ENCODE peak calls at places on chromosomes 11 and 22, in six cellular contexts. Y is lung, S is colonic mucosa, W is PC-9, A is BJ, Z is mammary epithelial cell. L is an unnamed sample.

GRCh38 chr22:24169439-24170058 is 11.7 kb upstream of the SUSD2 start:
- DNase-seq in Y (no peak), S (no peak), W (no peak), A (no peak), Z (no peak), L (no peak)

GRCh38 chr22:19109198-19110063 is 12.8 kb downstream of the DGCR2 start:
- DNase-seq in Y (peak; percentile 69), S (no peak), W (no peak), A (no peak), Z (peak; percentile 88), L (peak; percentile 92)

GRCh38 chr11:64267207-64267945 is 16.0 kb downstream of the PLCB3 start:
- DNase-seq in Y (no peak), S (peak; percentile 60), W (peak; percentile 89), A (no peak), Z (no peak), L (no peak)

GRCh38 chr22:35510481-35510934 is 30.1 kb upstream of the RASD2 start:
- DNase-seq in Y (no peak), S (no peak), W (no peak), A (no peak), Z (no peak), L (peak; percentile 41)

GRCh38 chr11:116946414-116946813 is 109.0 kb upstream of the APOA1 start:
- DNase-seq in Y (no peak), S (no peak), W (no peak), A (no peak), Z (peak; percentile 24), L (no peak)

GRCh38 chr11:130675917-130676316 is 227.5 kb downstream of the ADAMTS15 start:
- DNase-seq in Y (no peak), S (no peak), W (no peak), A (no peak), Z (no peak), L (no peak)

GRCh38 chr11:46332568-46333128 is 14.6 kb upstream of the DGKZ start:
- DNase-seq in Y (no peak), S (no peak), W (no peak), A (no peak), Z (no peak), L (no peak)

GRCh38 chr11:111427471-111427912 is 48.4 kb upstream of the POU2AF1 start:
- DNase-seq in Y (no peak), S (peak; percentile 58), W (peak; percentile 57), A (no peak), Z (peak; percentile 25), L (peak; percentile 27)

GRCh38 chr11:8234910-8235309 is 28.8 kb downstream of the LMO1 start:
- DNase-seq in Y (no peak), S (no peak), W (no peak), A (no peak), Z (no peak), L (no peak)

GRCh38 chr11:79077684-79078379 is 363.0 kb downstream of the TENM4 start:
- DNase-seq in Y (no peak), S (no peak), W (no peak), A (no peak), Z (no peak), L (no peak)

GRCh38 chr11:113574171-113574570 is 99.0 kb upstream of the DRD2 start:
- DNase-seq in Y (no peak), S (no peak), W (no peak), A (no peak), Z (no peak), L (no peak)

GRCh38 chr11:17652556-17652955 is 66.8 kb upstream of the MYOD1 start:
- DNase-seq in Y (no peak), S (no peak), W (no peak), A (no peak), Z (no peak), L (no peak)

GRCh38 chr11:111878385-111878765 is 590 bp downstream of the FDXACB1 start:
- DNase-seq in Y (no peak), S (no peak), W (no peak), A (no peak), Z (no peak), L (peak; percentile 54)

GRCh38 chr11:65777821-65778361 is 2.9 kb downstream of the AP5B1 start:
- DNase-seq in Y (no peak), S (peak; percentile 16), W (no peak), A (no peak), Z (no peak), L (no peak)

GRCh38 chr11:87022254-87022653 is 15.5 kb upstream of the TMEM135 start:
- DNase-seq in Y (no peak), S (no peak), W (no peak), A (no peak), Z (no peak), L (no peak)

GRCh38 chr22:27844656-27845602 is 43.4 kb upstream of the MN1 start:
- DNase-seq in Y (no peak), S (no peak), W (no peak), A (no peak), Z (no peak), L (no peak)

GRCh38 chr11:119024430-119025098 is 6.0 kb downstream of the TRAPPC4 start:
- DNase-seq in Y (no peak), S (no peak), W (no peak), A (no peak), Z (no peak), L (no peak)

GRCh38 chr11:130710442-130711101 is 205.7 kb downstream of the SNX19 start:
- DNase-seq in Y (no peak), S (no peak), W (no peak), A (no peak), Z (no peak), L (no peak)

GRCh38 chr22:40376149-40376548 is 5.8 kb downstream of the SGSM3 start:
- DNase-seq in Y (peak; percentile 65), S (no peak), W (no peak), A (no peak), Z (no peak), L (no peak)

GRCh38 chr11:116255234-116255953 is 517.4 kb downstream of the BUD13 start:
- DNase-seq in Y (no peak), S (no peak), W (no peak), A (no peak), Z (no peak), L (no peak)

GRCh38 chr11:33545941-33546340 is 154.7 kb downstream of the C11orf91 start:
- DNase-seq in Y (no peak), S (no peak), W (no peak), A (peak; percentile 41), Z (no peak), L (peak; percentile 39)

GRCh38 chr11:82718307-82718706 is 15.4 kb downstream of the FAM181B start:
- DNase-seq in Y (no peak), S (no peak), W (peak; percentile 32), A (peak; percentile 6), Z (peak; percentile 54), L (peak; percentile 57)

DNA sequence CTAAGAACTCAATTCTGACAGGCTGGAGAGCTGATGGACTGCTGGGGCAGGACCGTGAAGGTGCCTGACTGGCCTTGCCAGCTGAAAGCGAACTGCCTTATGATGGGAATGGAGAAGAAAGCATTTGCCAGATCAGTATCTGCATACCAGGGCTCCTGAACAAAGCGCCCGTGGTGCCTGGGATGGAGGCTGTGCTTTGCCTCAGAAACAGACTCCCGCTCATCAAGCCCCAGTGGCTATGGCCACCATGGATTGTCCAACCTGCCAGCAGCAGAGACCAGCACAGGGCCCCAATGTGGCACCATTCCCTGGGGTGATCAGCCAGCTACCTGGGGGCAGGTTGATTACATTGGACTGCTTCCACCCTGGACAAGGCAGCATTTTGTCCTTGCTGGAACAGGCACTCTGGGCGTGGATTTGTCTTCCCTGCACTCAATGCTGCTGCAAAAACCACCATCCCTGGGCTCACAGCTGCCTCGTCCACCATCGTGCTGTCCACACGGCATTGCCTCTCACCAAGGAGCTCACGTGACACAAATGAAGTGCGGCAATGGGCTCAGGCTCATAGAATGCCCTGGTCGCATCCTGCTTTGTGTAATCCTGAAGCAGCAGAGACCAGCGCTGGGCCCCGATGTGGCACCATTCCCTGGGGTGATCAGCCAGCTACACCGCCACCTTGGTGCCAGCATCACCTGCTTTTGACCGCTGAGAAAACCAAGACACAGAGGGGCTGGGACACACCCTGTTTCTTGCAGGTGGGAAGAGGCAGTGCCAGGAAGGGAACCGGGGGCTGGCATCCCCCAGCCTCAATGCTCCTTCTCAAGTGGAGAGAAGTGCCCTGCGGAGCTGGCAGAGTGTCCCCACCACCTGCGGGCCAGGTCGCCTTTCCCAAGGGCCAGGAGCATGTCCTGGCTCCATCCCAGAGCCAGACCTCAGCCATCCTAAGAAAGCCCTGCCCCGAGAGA is 1367.5 kb downstream of the BRD1 start:
- DNase-seq in Y (no peak), S (no peak), W (no peak), A (no peak), Z (no peak), L (no peak)
- TF ChIP-seq CTCF in Y (no peak), S (no peak), W (no peak), A (no peak), Z (no peak), L (no peak)

GRCh38 chr11:97140885-97141494 is 751.2 kb downstream of the JRKL start:
- DNase-seq in Y (no peak), S (no peak), W (no peak), A (no peak), Z (peak; percentile 16), L (peak; percentile 53)
- TF ChIP-seq CTCF in Y (no peak), S (peak; percentile 44), W (peak; percentile 87), A (peak; percentile 16), Z (peak; percentile 63), L (peak; percentile 73)

DNA sequence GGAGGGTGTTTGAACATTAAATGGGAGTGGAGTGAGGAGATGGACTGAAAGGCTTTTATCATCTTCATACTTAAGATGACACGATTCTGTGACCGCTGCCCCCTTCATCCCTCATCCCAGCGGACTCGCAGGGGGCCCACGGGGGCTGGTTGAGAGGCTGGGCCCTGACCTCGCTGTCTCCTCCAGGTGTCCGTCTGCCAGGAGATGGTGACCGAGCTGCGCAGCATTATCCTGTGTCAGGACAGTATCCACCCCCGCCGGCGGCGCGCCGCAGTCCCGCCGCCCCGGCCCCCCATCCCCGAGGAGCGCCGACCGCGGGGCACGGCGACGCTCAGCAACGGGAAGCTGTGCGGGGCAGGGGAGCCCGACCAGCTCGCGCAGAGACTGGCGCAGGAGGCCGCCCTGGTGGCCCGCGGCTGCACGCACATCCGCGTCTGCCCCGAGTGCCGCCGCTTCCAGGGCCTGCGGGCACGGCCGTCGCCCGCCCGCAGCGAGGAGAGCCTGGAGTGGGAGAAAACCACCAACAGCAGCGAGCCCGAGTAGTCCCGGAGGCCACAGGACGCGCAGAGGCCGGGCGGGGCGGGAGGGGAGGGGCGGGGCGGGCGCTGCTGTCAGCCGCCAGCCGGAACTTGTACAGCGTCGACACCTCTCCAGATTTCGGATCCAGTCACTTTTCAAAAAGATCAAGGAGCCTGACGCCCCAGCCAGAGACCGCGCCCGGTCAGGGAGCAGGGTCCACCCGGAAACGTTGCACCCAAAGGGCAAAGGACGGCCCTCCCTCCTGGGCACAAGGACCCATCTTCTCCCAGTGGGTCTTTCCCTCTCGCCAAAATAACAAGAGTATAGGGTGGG is 38.0 kb upstream of the TBCEL start:
- DNase-seq in Y (peak; percentile 54), S (peak; percentile 38), W (peak; percentile 10), A (no peak), Z (peak; percentile 34), L (peak; percentile 46)
- TF ChIP-seq CTCF in Y (no peak), S (no peak), W (no peak), A (no peak), Z (no peak), L (no peak)

GRCh38 chr22:45254789-45255261 is 14.1 kb upstream of the KIAA0930 start:
- DNase-seq in Y (no peak), S (no peak), W (no peak), A (no peak), Z (no peak), L (no peak)

GRCh38 chr22:45253039-45253641 is 12.4 kb upstream of the KIAA0930 start:
- DNase-seq in Y (no peak), S (no peak), W (no peak), A (no peak), Z (no peak), L (no peak)

GRCh38 chr22:45254388-45254787 is 13.7 kb upstream of the KIAA0930 start:
- DNase-seq in Y (no peak), S (no peak), W (no peak), A (no peak), Z (no peak), L (no peak)

GRCh38 chr22:45248832-45249561 is 8.3 kb upstream of the KIAA0930 start:
- DNase-seq in Y (no peak), S (no peak), W (no peak), A (no peak), Z (no peak), L (peak; percentile 30)

GRCh38 chr22:45251828-45252227 is 11.1 kb upstream of the KIAA0930 start:
- DNase-seq in Y (no peak), S (no peak), W (no peak), A (no peak), Z (no peak), L (no peak)
- TF ChIP-seq CTCF in Y (no peak), S (no peak), W (no peak), A (no peak), Z (no peak), L (no peak)